ENCODE peak calls at places on chromosomes 3 and 15, in seven cellular contexts. One of them, this sample, is unnamed.
A peak's percentile ranks its signal among the peaks of the same experiment; 100 is the strongest.

GRCh38 chr3:100002599-100003350 is 111.5 kb downstream of the FILIP1L start:
- DNase-seq in GM12878: no peak
- DNase-seq in HepG2: peak; percentile 91
- DNase-seq in NT2/D1: no peak
- DNase-seq in H1: no peak
- DNase-seq in K562: no peak
- DNase-seq in HCT116: peak; percentile 79
- DNase-seq in this sample: no peak

GRCh38 chr15:74172751-74173544 is 562 bp upstream of the ISLR start:
- DNase-seq in GM12878: no peak
- DNase-seq in NT2/D1: no peak
- DNase-seq in HCT116: no peak
- DNase-seq in K562: peak; percentile 34
- DNase-seq in HepG2: no peak
- DNase-seq in H1: no peak
- DNase-seq in this sample: peak; percentile 61

GRCh38 chr15:64909546-64909945 is 2.2 kb upstream of the ANKDD1A start:
- DNase-seq in NT2/D1: no peak
- DNase-seq in H1: no peak
- DNase-seq in HCT116: no peak
- DNase-seq in K562: no peak
- DNase-seq in GM12878: no peak
- DNase-seq in HepG2: no peak
- DNase-seq in this sample: no peak

GRCh38 chr3:177835917-177836316 is 638.6 kb upstream of the TBL1XR1 start:
- DNase-seq in H1: no peak
- DNase-seq in GM12878: no peak
- DNase-seq in HepG2: no peak
- DNase-seq in K562: no peak
- DNase-seq in HCT116: no peak
- DNase-seq in NT2/D1: no peak
- DNase-seq in this sample: no peak

GRCh38 chr3:9014189-9014588 is 50.9 kb upstream of the RAD18 start:
- DNase-seq in NT2/D1: no peak
- DNase-seq in K562: no peak
- DNase-seq in HepG2: no peak
- DNase-seq in GM12878: no peak
- DNase-seq in H1: no peak
- DNase-seq in HCT116: no peak
- DNase-seq in this sample: no peak

GRCh38 chr15:55707523-55707922 is 35.4 kb downstream of the PRTG start:
- DNase-seq in HepG2: no peak
- DNase-seq in H1: no peak
- DNase-seq in HCT116: no peak
- DNase-seq in NT2/D1: no peak
- DNase-seq in K562: no peak
- DNase-seq in GM12878: no peak
- DNase-seq in this sample: no peak

GRCh38 chr3:33001889-33002288 is 50.4 kb downstream of the CCR4 start:
- DNase-seq in GM12878: no peak
- DNase-seq in HepG2: no peak
- DNase-seq in HCT116: no peak
- DNase-seq in H1: no peak
- DNase-seq in K562: no peak
- DNase-seq in NT2/D1: no peak
- DNase-seq in this sample: no peak

GRCh38 chr3:191329654-191330308 is 545 bp downstream of the UTS2B start:
- DNase-seq in H1: no peak
- DNase-seq in HepG2: peak; percentile 29
- DNase-seq in K562: peak; percentile 20
- DNase-seq in GM12878: no peak
- DNase-seq in HCT116: no peak
- DNase-seq in NT2/D1: no peak
- DNase-seq in this sample: no peak

GRCh38 chr3:154121236-154122095 is at the start of gene ARHGEF26:
- DNase-seq in H1: peak; percentile 59
- DNase-seq in K562: peak; percentile 95
- DNase-seq in GM12878: no peak
- DNase-seq in HepG2: peak; percentile 44
- DNase-seq in HCT116: peak; percentile 60
- DNase-seq in NT2/D1: peak; percentile 75
- DNase-seq in this sample: peak; percentile 92

GRCh38 chr3:18730491-18730890 is 305.4 kb upstream of the SATB1 start:
- DNase-seq in K562: no peak
- DNase-seq in NT2/D1: no peak
- DNase-seq in HepG2: no peak
- DNase-seq in HCT116: no peak
- DNase-seq in H1: no peak
- DNase-seq in GM12878: no peak
- DNase-seq in this sample: no peak

GRCh38 chr3:156787015-156787414 is 39.1 kb upstream of the LEKR1 start:
- DNase-seq in GM12878: no peak
- DNase-seq in H1: no peak
- DNase-seq in NT2/D1: no peak
- DNase-seq in HCT116: no peak
- DNase-seq in HepG2: no peak
- DNase-seq in K562: no peak
- DNase-seq in this sample: no peak

GRCh38 chr15:82165948-82166376 is 96.6 kb downstream of the EFL1 start:
- DNase-seq in HCT116: no peak
- DNase-seq in HepG2: no peak
- DNase-seq in NT2/D1: no peak
- DNase-seq in H1: no peak
- DNase-seq in GM12878: peak; percentile 12
- DNase-seq in K562: no peak
- DNase-seq in this sample: peak; percentile 70

GRCh38 chr15:33244471-33244870 is 50.0 kb upstream of the FMN1 start:
- DNase-seq in H1: no peak
- DNase-seq in GM12878: no peak
- DNase-seq in HCT116: no peak
- DNase-seq in HepG2: no peak
- DNase-seq in NT2/D1: no peak
- DNase-seq in K562: no peak
- DNase-seq in this sample: no peak

GRCh38 chr3:89165636-89166312 is 58.4 kb downstream of the EPHA3 start:
- DNase-seq in HCT116: no peak
- DNase-seq in HepG2: no peak
- DNase-seq in GM12878: no peak
- DNase-seq in NT2/D1: peak; percentile 86
- DNase-seq in K562: no peak
- DNase-seq in H1: peak; percentile 39
- DNase-seq in this sample: no peak

GRCh38 chr3:181901626-181902025 is 189.9 kb downstream of the SOX2 start:
- DNase-seq in HepG2: no peak
- DNase-seq in H1: no peak
- DNase-seq in HCT116: no peak
- DNase-seq in GM12878: no peak
- DNase-seq in NT2/D1: no peak
- DNase-seq in K562: no peak
- DNase-seq in this sample: no peak

GRCh38 chr15:62946940-62947339 is 95.6 kb upstream of the TPM1 start:
- DNase-seq in HepG2: no peak
- DNase-seq in K562: no peak
- DNase-seq in HCT116: no peak
- DNase-seq in H1: no peak
- DNase-seq in NT2/D1: no peak
- DNase-seq in GM12878: no peak
- DNase-seq in this sample: no peak

GRCh38 chr15:67873777-67874176 is 33.9 kb upstream of the RNU6-1 start:
- DNase-seq in H1: no peak
- DNase-seq in HCT116: no peak
- DNase-seq in HepG2: no peak
- DNase-seq in K562: no peak
- DNase-seq in NT2/D1: no peak
- DNase-seq in GM12878: no peak
- DNase-seq in this sample: no peak

GRCh38 chr15:83810110-83810509 is 156.2 kb downstream of the ADAMTSL3 start:
- DNase-seq in K562: no peak
- DNase-seq in HCT116: no peak
- DNase-seq in GM12878: no peak
- DNase-seq in NT2/D1: no peak
- DNase-seq in H1: no peak
- DNase-seq in HepG2: no peak
- DNase-seq in this sample: no peak

GRCh38 chr3:184144505-184144904 is 9.3 kb downstream of the EIF2B5 start:
- DNase-seq in HepG2: no peak
- DNase-seq in K562: no peak
- DNase-seq in H1: no peak
- DNase-seq in NT2/D1: no peak
- DNase-seq in GM12878: no peak
- DNase-seq in HCT116: no peak
- DNase-seq in this sample: no peak

GRCh38 chr15:58179741-58180381 is 41.7 kb downstream of the AQP9 start:
- DNase-seq in HepG2: no peak
- DNase-seq in GM12878: no peak
- DNase-seq in K562: peak; percentile 32
- DNase-seq in H1: no peak
- DNase-seq in NT2/D1: no peak
- DNase-seq in HCT116: no peak
- DNase-seq in this sample: no peak

GRCh38 chr15:58175955-58176354 is 37.8 kb downstream of the AQP9 start:
- DNase-seq in NT2/D1: no peak
- DNase-seq in K562: no peak
- DNase-seq in HCT116: no peak
- DNase-seq in H1: no peak
- DNase-seq in HepG2: no peak
- DNase-seq in GM12878: no peak
- DNase-seq in this sample: no peak

GRCh38 chr15:58178668-58179067 is 40.5 kb downstream of the AQP9 start:
- DNase-seq in K562: no peak
- DNase-seq in GM12878: no peak
- DNase-seq in HCT116: no peak
- DNase-seq in NT2/D1: no peak
- DNase-seq in HepG2: no peak
- DNase-seq in H1: no peak
- DNase-seq in this sample: no peak

GRCh38 chr15:58182460-58183163 is 44.4 kb downstream of the AQP9 start:
- DNase-seq in K562: peak; percentile 63
- DNase-seq in GM12878: no peak
- DNase-seq in H1: peak; percentile 36
- DNase-seq in HepG2: peak; percentile 37
- DNase-seq in HCT116: peak; percentile 48
- DNase-seq in NT2/D1: peak; percentile 64
- DNase-seq in this sample: peak; percentile 73

GRCh38 chr15:58179206-58179605 is 41.0 kb downstream of the AQP9 start:
- DNase-seq in K562: peak; percentile 35
- DNase-seq in HepG2: no peak
- DNase-seq in NT2/D1: no peak
- DNase-seq in HCT116: no peak
- DNase-seq in GM12878: no peak
- DNase-seq in H1: no peak
- DNase-seq in this sample: no peak
- TF ChIP-seq YY1 in K562: no peak
- TF ChIP-seq YY1 in HepG2: no peak
- TF ChIP-seq YY1 in NT2/D1: no peak
- TF ChIP-seq YY1 in HCT116: no peak
- TF ChIP-seq YY1 in GM12878: no peak
- TF ChIP-seq YY1 in H1: no peak
- TF ChIP-seq YY1 in this sample: no peak

GRCh38 chr15:81161215-81161673 is 27.2 kb downstream of the CFAP161 start:
- DNase-seq in HepG2: no peak
- DNase-seq in NT2/D1: no peak
- DNase-seq in H1: no peak
- DNase-seq in K562: no peak
- DNase-seq in HCT116: no peak
- DNase-seq in GM12878: no peak
- DNase-seq in this sample: no peak
- TF ChIP-seq YY1 in HepG2: no peak
- TF ChIP-seq YY1 in NT2/D1: no peak
- TF ChIP-seq YY1 in H1: no peak
- TF ChIP-seq YY1 in K562: no peak
- TF ChIP-seq YY1 in HCT116: no peak
- TF ChIP-seq YY1 in GM12878: no peak
- TF ChIP-seq YY1 in this sample: no peak

DNA sequence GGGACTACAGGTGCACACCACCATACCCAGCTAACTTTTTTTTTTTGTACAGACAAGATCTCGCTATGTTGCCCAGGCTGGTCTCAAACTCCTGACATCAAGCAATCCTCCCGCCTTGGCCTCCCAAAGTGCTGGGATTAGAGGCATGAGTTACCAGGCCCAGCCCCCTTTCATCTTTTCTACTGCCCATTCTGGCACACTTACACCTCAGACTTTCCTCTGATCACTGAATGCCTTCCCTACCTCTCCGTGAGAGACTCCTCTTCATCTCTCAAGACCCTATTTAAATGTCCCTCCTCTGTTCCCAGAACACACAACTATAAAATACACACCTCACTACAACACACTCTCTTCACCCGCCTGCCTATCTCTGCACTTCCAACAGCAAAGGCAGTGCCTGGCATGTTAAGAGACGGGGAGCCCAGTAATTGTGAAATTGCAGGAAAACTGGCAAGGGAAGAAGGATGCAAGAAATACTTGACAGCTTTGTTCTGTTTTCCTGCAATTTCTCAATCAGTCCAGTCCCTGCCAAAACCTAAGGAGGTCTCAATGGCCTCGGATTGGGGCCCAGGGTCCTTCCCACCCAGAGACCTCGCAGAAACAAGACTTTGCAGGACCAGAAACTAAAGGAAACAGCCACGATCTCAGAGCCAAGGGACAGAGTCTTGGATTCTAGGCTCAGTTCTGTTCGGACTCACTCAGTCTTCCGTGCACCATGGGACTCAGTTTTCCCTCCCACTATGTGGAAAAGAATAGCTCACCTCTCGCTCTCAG is 869 bp downstream of the RRP9 start:
- DNase-seq in HepG2: no peak
- DNase-seq in GM12878: no peak
- DNase-seq in HCT116: no peak
- DNase-seq in NT2/D1: no peak
- DNase-seq in K562: no peak
- DNase-seq in H1: no peak
- DNase-seq in this sample: no peak
- TF ChIP-seq YY1 in HepG2: no peak
- TF ChIP-seq YY1 in GM12878: no peak
- TF ChIP-seq YY1 in HCT116: no peak
- TF ChIP-seq YY1 in NT2/D1: no peak
- TF ChIP-seq YY1 in K562: no peak
- TF ChIP-seq YY1 in H1: no peak
- TF ChIP-seq YY1 in this sample: no peak

GRCh38 chr15:57582080-57582479 is 9.6 kb upstream of the MYZAP start:
- DNase-seq in HCT116: no peak
- DNase-seq in GM12878: no peak
- DNase-seq in NT2/D1: no peak
- DNase-seq in HepG2: no peak
- DNase-seq in H1: no peak
- DNase-seq in K562: no peak
- DNase-seq in this sample: no peak

GRCh38 chr15:57589276-57590073 is 2.2 kb upstream of the MYZAP start:
- DNase-seq in GM12878: no peak
- DNase-seq in H1: no peak
- DNase-seq in K562: no peak
- DNase-seq in HCT116: no peak
- DNase-seq in HepG2: no peak
- DNase-seq in NT2/D1: no peak
- DNase-seq in this sample: no peak

GRCh38 chr15:57591237-57591821 is 375 bp upstream of the MYZAP start:
- DNase-seq in NT2/D1: no peak
- DNase-seq in K562: no peak
- DNase-seq in HCT116: no peak
- DNase-seq in H1: no peak
- DNase-seq in GM12878: no peak
- DNase-seq in HepG2: no peak
- DNase-seq in this sample: no peak

GRCh38 chr15:57583282-57583681 is 8.4 kb upstream of the MYZAP start:
- DNase-seq in GM12878: no peak
- DNase-seq in HepG2: no peak
- DNase-seq in HCT116: no peak
- DNase-seq in NT2/D1: no peak
- DNase-seq in H1: no peak
- DNase-seq in K562: no peak
- DNase-seq in this sample: no peak

GRCh38 chr15:57586661-57587404 is 4.9 kb upstream of the MYZAP start:
- DNase-seq in HCT116: no peak
- DNase-seq in H1: no peak
- DNase-seq in K562: no peak
- DNase-seq in HepG2: no peak
- DNase-seq in GM12878: no peak
- DNase-seq in NT2/D1: no peak
- DNase-seq in this sample: no peak
- TF ChIP-seq YY1 in HCT116: no peak
- TF ChIP-seq YY1 in H1: no peak
- TF ChIP-seq YY1 in K562: no peak
- TF ChIP-seq YY1 in HepG2: no peak
- TF ChIP-seq YY1 in GM12878: no peak
- TF ChIP-seq YY1 in NT2/D1: no peak
- TF ChIP-seq YY1 in this sample: no peak